ENCODE peak calls at places on chromosomes 13 and 19, in nine cellular contexts. L is endothelial cell of umbilical vein, K is astrocyte, C is fibroblast of pulmonary artery, B is cardiac muscle cell, S is pancreas, Q is ascending aorta, P is ovary, R is fibroblast of the aortic adventitia. T is an unnamed sample.

GRCh38 chr13:26560456-26560855 is 3.0 kb downstream of the WASF3 start:
- DNase-seq in L (no peak), K (no peak), C (no peak), B (no peak), S (no peak), Q (no peak), P (no peak), R (no peak), T (no peak)

GRCh38 chr19:14542721-14543328 is 13.4 kb downstream of the TECR start:
- DNase-seq in L (peak; percentile 30), K (no peak), C (peak; percentile 30), B (peak; percentile 40), S (no peak), Q (no peak), P (no peak), R (peak; percentile 75), T (no peak)

GRCh38 chr13:45328661-45329105 is 12.3 kb downstream of the TPT1 start:
- DNase-seq in L (peak; percentile 72), K (peak; percentile 92), C (peak; percentile 88), B (peak; percentile 88), S (no peak), Q (no peak), P (no peak), R (peak; percentile 97), T (peak; percentile 91)

GRCh38 chr19:41297628-41298326 is 12.2 kb upstream of the CCDC97 start:
- DNase-seq in L (no peak), K (no peak), C (no peak), B (no peak), S (no peak), Q (no peak), P (no peak), R (no peak), T (no peak)

GRCh38 chr13:31236211-31236786 is 36.5 kb downstream of the B3GLCT start:
- DNase-seq in L (peak; percentile 38), K (peak; percentile 14), C (peak; percentile 64), B (peak; percentile 75), S (no peak), Q (no peak), P (no peak), R (peak; percentile 68), T (peak; percentile 35)

GRCh38 chr13:79075703-79076102 is 330.4 kb downstream of the RBM26 start:
- DNase-seq in L (no peak), K (no peak), C (no peak), B (no peak), S (no peak), Q (no peak), P (no peak), R (no peak), T (no peak)

GRCh38 chr13:94309997-94310842 is 169.3 kb downstream of the DCT start:
- DNase-seq in L (peak; percentile 91), K (peak; percentile 96), C (peak; percentile 94), B (peak; percentile 89), S (no peak), Q (no peak), P (no peak), R (peak; percentile 96), T (peak; percentile 49)

GRCh38 chr19:16143399-16144215 is at the start of gene HSH2D:
- DNase-seq in L (no peak), K (no peak), C (no peak), B (no peak), S (peak; percentile 92), Q (peak; percentile 30), P (no peak), R (no peak), T (no peak)

GRCh38 chr13:44434441-44435141 is 61.0 kb downstream of the SERP2 start:
- DNase-seq in L (no peak), K (no peak), C (no peak), B (no peak), S (no peak), Q (no peak), P (no peak), R (no peak), T (no peak)

GRCh38 chr19:15292847-15293582 is 39.3 kb downstream of the BRD4 start:
- DNase-seq in L (peak; percentile 36), K (no peak), C (peak; percentile 42), B (peak; percentile 54), S (no peak), Q (no peak), P (no peak), R (peak; percentile 53), T (no peak)

GRCh38 chr19:34559045-34559444 is 77.5 kb downstream of the WTIP start:
- DNase-seq in L (no peak), K (no peak), C (no peak), B (no peak), S (peak; percentile 51), Q (no peak), P (no peak), R (no peak), T (no peak)

GRCh38 chr13:25062479-25062878 is 33.5 kb upstream of the PABPC3 start:
- DNase-seq in L (no peak), K (no peak), C (no peak), B (no peak), S (no peak), Q (no peak), P (no peak), R (no peak), T (no peak)

GRCh38 chr19:52725528-52725961 is 9.3 kb downstream of the ZNF611 start:
- DNase-seq in L (no peak), K (no peak), C (no peak), B (no peak), S (no peak), Q (no peak), P (no peak), R (no peak), T (no peak)

GRCh38 chr13:81394605-81395004 is 1053.7 kb upstream of the SPRY2 start:
- DNase-seq in L (no peak), K (no peak), C (no peak), B (no peak), S (no peak), Q (no peak), P (no peak), R (no peak), T (no peak)

GRCh38 chr19:1206733-1207301 is 1.2 kb downstream of the STK11 start:
- DNase-seq in L (no peak), K (no peak), C (no peak), B (no peak), S (peak; percentile 60), Q (no peak), P (no peak), R (peak; percentile 26), T (no peak)

GRCh38 chr13:41533676-41534075 is 76.3 kb downstream of the RGCC start:
- DNase-seq in L (no peak), K (no peak), C (peak; percentile 7), B (peak; percentile 5), S (no peak), Q (no peak), P (no peak), R (peak; percentile 33), T (no peak)
- TF ChIP-seq CTCF in L (no peak), K (no peak), C (no peak), B (no peak), S (no peak), Q (no peak), P (no peak), R (no peak), T (no peak)

GRCh38 chr19:18648971-18649310 is 12.1 kb downstream of the KLHL26 start:
- DNase-seq in L (no peak), K (no peak), C (no peak), B (peak; percentile 16), S (no peak), Q (no peak), P (no peak), R (no peak), T (no peak)
- H3K4me3 ChIP-seq in L (no peak overlapping the region), K (no peak overlapping the region), C (no peak overlapping the region), B (no peak overlapping the region), S (no peak overlapping the region), Q (peak overlapping the region; percentile 45), P (no peak overlapping the region), R (no peak overlapping the region), T (no peak overlapping the region)

GRCh38 chr19:5667751-5668271 is 12.5 kb downstream of the MICOS13 start:
- DNase-seq in L (no peak), K (no peak), C (no peak), B (no peak), S (no peak), Q (no peak), P (no peak), R (no peak), T (no peak)

GRCh38 chr19:5666921-5667610 is 13.2 kb downstream of the MICOS13 start:
- DNase-seq in L (no peak), K (no peak), C (no peak), B (no peak), S (no peak), Q (no peak), P (no peak), R (no peak), T (no peak)

GRCh38 chr19:5664515-5664914 is 15.8 kb downstream of the MICOS13 start:
- DNase-seq in L (no peak), K (no peak), C (no peak), B (no peak), S (no peak), Q (no peak), P (no peak), R (no peak), T (no peak)

GRCh38 chr19:5663904-5664303 is 16.4 kb downstream of the MICOS13 start:
- DNase-seq in L (no peak), K (no peak), C (no peak), B (no peak), S (no peak), Q (no peak), P (no peak), R (no peak), T (no peak)

GRCh38 chr19:5665781-5666513 is 14.4 kb downstream of the MICOS13 start:
- DNase-seq in L (peak; percentile 59), K (peak; percentile 49), C (peak; percentile 58), B (peak; percentile 33), S (no peak), Q (no peak), P (no peak), R (peak; percentile 70), T (peak; percentile 28)
- TF ChIP-seq CTCF in L (peak; percentile 12), K (peak; percentile 22), C (peak; percentile 23), B (peak; percentile 15), S (no peak), Q (peak; percentile 15), P (no peak), R (peak; percentile 47), T (peak; percentile 25)

DNA sequence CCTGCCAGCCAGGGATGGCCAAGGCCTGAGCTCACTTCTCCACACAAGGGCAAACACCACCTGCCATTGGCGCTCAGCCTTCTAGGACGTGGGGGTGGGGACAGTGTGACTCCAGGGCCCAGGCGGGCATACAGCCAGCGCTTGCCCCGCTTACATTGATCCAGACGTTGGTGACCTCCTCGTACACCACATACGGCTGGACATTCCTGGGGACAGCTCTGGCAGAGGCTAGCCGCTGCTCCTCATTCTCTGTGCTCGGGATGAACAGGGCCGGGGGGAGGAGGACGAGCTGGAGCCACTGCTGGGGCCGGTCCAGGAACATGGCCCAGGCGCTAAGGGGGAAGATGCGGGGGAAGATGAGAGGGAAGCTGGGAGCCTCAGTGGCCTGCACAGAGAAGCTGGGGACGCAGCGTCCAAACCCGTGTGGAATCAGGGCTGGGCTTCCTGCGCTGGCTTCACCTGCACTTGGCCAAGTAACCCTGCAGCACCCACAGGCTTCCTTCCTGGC is 25.1 kb upstream of the MYDGF start:
- DNase-seq in L (no peak), K (no peak), C (no peak), B (no peak), S (no peak), Q (no peak), P (no peak), R (no peak), T (no peak)
- H3K4me3 ChIP-seq in L (no peak overlapping the region), K (no peak overlapping the region), C (no peak overlapping the region), B (no peak overlapping the region), S (no peak overlapping the region), Q (no peak overlapping the region), P (no peak overlapping the region), R (no peak overlapping the region), T (no peak overlapping the region)

GRCh38 chr19:58218899-58219298 is 9.8 kb upstream of the ZNF544 start:
- DNase-seq in L (peak; percentile 20), K (no peak), C (peak; percentile 34), B (peak; percentile 44), S (no peak), Q (no peak), P (no peak), R (no peak), T (no peak)
- TF ChIP-seq CTCF in L (no peak), K (no peak), C (peak; percentile 15), B (peak; percentile 13), S (no peak), Q (no peak), P (no peak), R (no peak), T (no peak)